ENCODE peak calls at places on chromosomes 11 and 22, in ten cellular contexts. H is GM06990, N is endodermal cell, L is GM23338, K is GM13976, U is GM10248, W is AG10803, S is left lung, R is psoas muscle, J is GM20000. I is an unnamed sample.

GRCh38 chr22:27844256-27844655 is 42.7 kb upstream of the MN1 start:
- DNase-seq in L (no peak), R (no peak), W (no peak), S (no peak), J (no peak), K (no peak), H (no peak), N (peak), U (no peak), I (no peak)

GRCh38 chr11:33542921-33543320 is 157.7 kb downstream of the C11orf91 start:
- DNase-seq in W (peak), J (peak), N (peak), H (no peak), L (peak), R (peak), K (peak), U (peak), S (no peak), I (peak)

GRCh38 chr22:42336527-42337227 is 66.2 kb upstream of the TCF20 start:
- DNase-seq in J (no peak), L (no peak), R (no peak), U (no peak), W (peak), H (no peak), K (no peak), N (no peak), S (no peak), I (no peak)

GRCh38 chr11:27281740-27282139 is 81.3 kb downstream of the CCDC34 start:
- DNase-seq in U (no peak), H (peak), J (no peak), R (no peak), K (no peak), N (peak), W (no peak), S (no peak), L (no peak), I (no peak)

GRCh38 chr11:45801723-45802315 is 3.1 kb upstream of the SLC35C1 start:
- DNase-seq in L (peak), J (peak), N (no peak), H (no peak), W (no peak), R (no peak), S (no peak), U (no peak), K (no peak), I (peak)

GRCh38 chr11:133948711-133949110 is 8.1 kb downstream of the IGSF9B start:
- DNase-seq in J (no peak), W (no peak), N (peak), S (peak), H (no peak), U (no peak), K (no peak), L (no peak), R (no peak), I (no peak)

GRCh38 chr22:46472722-46473016 is 64.8 kb downstream of the CELSR1 start:
- DNase-seq in K (no peak), W (no peak), U (no peak), H (no peak), L (no peak), N (no peak), R (no peak), S (peak), J (no peak), I (no peak)

GRCh38 chr11:87215236-87215635 is 177.5 kb downstream of the TMEM135 start:
- DNase-seq in U (no peak), S (no peak), L (no peak), N (no peak), R (no peak), W (no peak), J (no peak), K (no peak), H (no peak), I (no peak)

GRCh38 chr11:32893091-32893946 is 708 bp downstream of the QSER1 start:
- DNase-seq in K (peak), L (peak), R (peak), U (peak), N (peak), J (peak), S (peak), W (peak), H (peak), I (peak)

GRCh38 chr11:111870113-111870512 is 1.3 kb downstream of the ALG9 start:
- DNase-seq in S (no peak), N (no peak), R (no peak), H (no peak), J (no peak), L (no peak), K (no peak), W (no peak), U (no peak), I (no peak)

GRCh38 chr22:39623603-39624500 is 53.3 kb downstream of the CACNA1I start:
- DNase-seq in U (no peak), J (no peak), H (no peak), K (no peak), L (no peak), R (no peak), W (no peak), S (peak), N (peak), I (no peak)

GRCh38 chr11:33976351-33977199 is 75.0 kb upstream of the CAPRIN1 start:
- DNase-seq in R (no peak), H (no peak), K (no peak), U (no peak), L (no peak), S (no peak), W (peak), N (no peak), J (no peak), I (peak)

GRCh38 chr22:46214149-46214548 is 35.9 kb downstream of the CDPF1 start:
- DNase-seq in R (no peak), W (no peak), H (no peak), S (no peak), J (no peak), L (no peak), U (no peak), K (no peak), N (no peak), I (no peak)

GRCh38 chr11:59556115-59556882 is 45.0 kb downstream of the OR4D9 start:
- DNase-seq in H (peak), U (no peak), W (peak), N (peak), S (no peak), K (no peak), L (peak), R (peak), J (no peak), I (peak)

GRCh38 chr22:19681863-19682245 is 32.4 kb upstream of the SEPTIN5 start:
- DNase-seq in N (peak), K (no peak), H (no peak), S (no peak), R (no peak), J (no peak), L (no peak), W (no peak), U (no peak), I (no peak)

GRCh38 chr11:132054822-132055221 is 684.4 kb downstream of the NTM start:
- DNase-seq in N (no peak), U (no peak), S (no peak), J (no peak), L (no peak), H (no peak), W (peak), K (no peak), R (no peak), I (peak)

GRCh38 chr22:24051568-24051967 is 40.5 kb downstream of the CABIN1 start:
- DNase-seq in U (no peak), N (no peak), W (peak), K (no peak), H (no peak), L (no peak), R (peak), S (no peak), J (no peak), I (peak)

GRCh38 chr11:18132341-18132740 is at the start of gene MRGPRX3:
- DNase-seq in R (no peak), L (no peak), H (no peak), J (no peak), N (no peak), K (no peak), S (no peak), W (no peak), U (no peak), I (no peak)

GRCh38 chr22:39570226-39570625 is 327 bp upstream of the CACNA1I start:
- DNase-seq in K (no peak), N (no peak), R (no peak), S (no peak), H (no peak), U (no peak), W (no peak), L (no peak), J (no peak), I (no peak)

DNA sequence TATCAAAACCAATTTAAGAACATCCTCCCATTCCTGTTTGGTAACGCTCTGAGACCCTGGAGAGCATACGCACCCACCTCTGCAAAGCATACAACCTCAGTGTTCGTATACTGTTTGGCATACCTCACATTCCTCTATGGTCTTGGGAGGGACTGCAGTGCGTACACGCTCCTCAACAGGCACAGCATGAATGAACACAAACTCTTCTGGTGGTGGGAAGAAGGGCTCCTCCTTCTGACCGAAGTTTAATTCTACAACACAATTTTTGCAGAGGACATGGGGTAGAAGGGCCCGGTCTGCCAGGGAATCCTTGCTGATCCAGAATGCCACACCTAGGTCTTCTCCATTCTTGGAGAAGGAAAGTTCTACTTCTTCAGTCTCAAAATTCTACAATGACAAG is 5.3 kb downstream of the HNRNPUL2 start:
- DNase-seq in K (no peak), U (no peak), W (peak), H (no peak), N (no peak), R (no peak), L (peak), S (no peak), J (no peak), I (peak)
- TF ChIP-seq CTCF in K (no peak), U (no peak), W (peak), H (no peak), N (peak), R (no peak), L (peak), S (no peak), J (no peak), I (peak)

GRCh38 chr11:66953431-66953833 is 4.8 kb downstream of the PC start:
- DNase-seq in U (no peak), J (no peak), H (no peak), K (no peak), W (no peak), S (no peak), N (no peak), L (no peak), R (no peak), I (no peak)

GRCh38 chr11:66958956-66959274 is 732 bp upstream of the PC start:
- DNase-seq in S (no peak), K (no peak), N (no peak), L (no peak), J (peak), H (no peak), U (no peak), W (no peak), R (no peak), I (no peak)

GRCh38 chr11:66958232-66958955 is at the start of gene PC:
- DNase-seq in U (peak), H (peak), W (peak), J (peak), N (peak), R (peak), L (peak), S (peak), K (peak), I (peak)

GRCh38 chr11:66957971-66958231 is 282 bp downstream of the PC start:
- DNase-seq in R (no peak), J (no peak), H (no peak), N (no peak), K (peak), W (no peak), U (no peak), L (peak), S (no peak), I (no peak)

GRCh38 chr11:66956689-66957290 is 1.4 kb downstream of the PC start:
- DNase-seq in U (no peak), H (no peak), W (peak), S (peak), K (no peak), J (peak), L (peak), N (peak), R (no peak), I (peak)
- TF ChIP-seq CTCF in U (no peak), H (no peak), W (peak), S (no peak), K (no peak), J (no peak), L (no peak), N (peak), R (no peak), I (peak)

DNA sequence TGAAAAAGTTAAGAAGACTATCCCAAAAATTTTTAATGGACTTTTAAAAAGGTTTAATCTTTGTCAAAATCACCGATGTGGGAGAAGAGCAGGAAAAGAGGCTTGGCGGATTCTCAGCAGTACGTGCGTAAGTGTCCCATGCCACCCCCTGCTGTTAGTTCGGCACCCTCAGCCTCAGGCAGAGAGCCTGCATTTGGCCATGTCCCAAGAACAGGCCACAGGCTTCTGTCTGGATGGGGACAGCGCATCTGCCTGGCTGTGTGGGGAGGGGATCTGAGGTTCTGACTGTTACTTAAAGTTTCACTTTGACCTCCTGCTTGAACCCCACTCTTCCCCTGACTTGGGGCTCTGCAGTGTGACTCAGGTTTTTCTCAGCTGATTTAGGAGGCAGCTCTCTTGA is 35.3 kb downstream of the EXT2 start:
- DNase-seq in N (no peak), W (no peak), R (no peak), L (peak), K (no peak), H (no peak), S (no peak), J (no peak), U (no peak), I (no peak)
- TF ChIP-seq CTCF in N (no peak), W (no peak), R (peak), L (no peak), K (no peak), H (no peak), S (no peak), J (no peak), U (no peak), I (no peak)

GRCh38 chr11:92149996-92150395 is 74.6 kb upstream of the FAT3 start:
- DNase-seq in J (no peak), R (no peak), S (no peak), U (no peak), K (no peak), W (peak), N (no peak), L (peak), H (no peak), I (no peak)
- TF ChIP-seq CTCF in J (no peak), R (no peak), S (no peak), U (no peak), K (no peak), W (no peak), N (peak), L (peak), H (no peak), I (no peak)